ENCODE peak calls at places on chromosomes 12 and 14, in six cellular contexts. C, W, H, E, B and V are unnamed samples.

GRCh38 chr14:89540009-89540829 is 123.2 kb upstream of the FOXN3 start:
- DNase-seq in W (no peak), C (no peak), H (no peak), B (no peak), E (no peak), V (no peak)

GRCh38 chr14:70698288-70698687 is 56.6 kb downstream of the TTC9 start:
- DNase-seq in E (no peak), B (no peak), W (peak), C (no peak), H (no peak), V (no peak)

GRCh38 chr12:19964549-19964948 is 403.8 kb upstream of the PDE3A start:
- DNase-seq in B (no peak), W (no peak), C (no peak), E (no peak), H (no peak), V (no peak)

GRCh38 chr14:61322799-61323290 is 1.5 kb downstream of the PRKCH start:
- DNase-seq in W (no peak), H (peak), E (no peak), C (no peak), B (no peak), V (no peak)

GRCh38 chr12:107130830-107131760 is 37.7 kb upstream of the CRY1 start:
- DNase-seq in W (no peak), B (peak), E (no peak), H (no peak), C (no peak), V (no peak)

GRCh38 chr14:100529561-100530031 is 57.6 kb downstream of the BEGAIN start:
- DNase-seq in H (no peak), B (no peak), C (no peak), W (peak), E (peak), V (no peak)

GRCh38 chr12:55847033-55847432 is 4.3 kb upstream of the MMP19 start:
- DNase-seq in H (no peak), E (no peak), W (peak), B (no peak), C (no peak), V (no peak)

GRCh38 chr12:32148372-32148771 is 41.7 kb downstream of the BICD1 start:
- DNase-seq in E (no peak), B (no peak), C (no peak), H (no peak), W (no peak), V (no peak)

GRCh38 chr12:11763760-11764520 is 114.5 kb downstream of the ETV6 start:
- DNase-seq in E (no peak), W (no peak), H (no peak), C (no peak), B (no peak), V (peak)

GRCh38 chr12:82474798-82475184 is 116.5 kb downstream of the METTL25 start:
- DNase-seq in C (no peak), W (no peak), E (no peak), H (no peak), B (no peak), V (no peak)

GRCh38 chr12:121219353-121219986 is 9.5 kb downstream of the P2RX4 start:
- DNase-seq in W (no peak), E (no peak), C (no peak), B (no peak), H (no peak), V (no peak)

GRCh38 chr12:106082216-106083175 is 56.3 kb downstream of the NUAK1 start:
- DNase-seq in E (no peak), B (no peak), H (no peak), C (no peak), W (no peak), V (no peak)

GRCh38 chr12:27779416-27779815 is 617 bp upstream of the KLHL42 start:
- DNase-seq in C (peak), B (peak), H (peak), E (no peak), W (peak), V (no peak)

GRCh38 chr14:94113908-94114588 is 3.5 kb downstream of the IFI27 start:
- DNase-seq in B (no peak), W (no peak), H (no peak), C (no peak), E (no peak), V (no peak)

GRCh38 chr12:44628180-44628579 is 247.9 kb downstream of the NELL2 start:
- DNase-seq in W (no peak), E (no peak), H (no peak), C (no peak), B (no peak), V (no peak)

GRCh38 chr14:23183479-23183878 is at the start of gene SLC7A8:
- DNase-seq in E (peak), B (peak), H (peak), C (no peak), W (peak), V (no peak)

GRCh38 chr12:105382771-105383632 is 52.5 kb downstream of the C12orf75 start:
- DNase-seq in H (peak), B (peak), W (peak), C (peak), E (no peak), V (peak)

GRCh38 chr12:3216726-3217682 is 139.8 kb downstream of the TSPAN9 start:
- DNase-seq in W (peak), E (no peak), B (no peak), C (no peak), H (no peak), V (no peak)

GRCh38 chr12:128644664-128645296 is 179.0 kb downstream of the SLC15A4 start:
- DNase-seq in E (peak), W (no peak), H (peak), C (peak), B (peak), V (no peak)

GRCh38 chr12:13203028-13203922 is 6.7 kb downstream of the EMP1 start:
- DNase-seq in C (no peak), H (peak), E (no peak), B (no peak), W (peak), V (no peak)

GRCh38 chr12:115609356-115609755 is 668.1 kb downstream of the MED13L start:
- DNase-seq in H (no peak), B (no peak), C (no peak), E (no peak), W (no peak), V (no peak)

GRCh38 chr12:42240131-42240750 is 2.2 kb upstream of the YAF2 start:
- DNase-seq in E (no peak), C (no peak), B (no peak), W (no peak), H (peak), V (no peak)

GRCh38 chr12:101459642-101460346 is 15.3 kb upstream of the SPIC start:
- DNase-seq in E (no peak), C (no peak), W (no peak), B (no peak), H (peak), V (no peak)

GRCh38 chr14:105168496-105168978 is at the start of gene JAG2:
- DNase-seq in H (no peak), E (peak), W (peak), C (no peak), B (peak), V (no peak)

GRCh38 chr12:122394626-122395194 is 27.8 kb downstream of the CLIP1 start:
- DNase-seq in B (no peak), W (peak), C (no peak), E (no peak), H (no peak), V (no peak)

GRCh38 chr12:83985068-83985467 is 927.5 kb downstream of the SLC6A15 start:
- DNase-seq in H (no peak), B (no peak), E (no peak), W (no peak), C (no peak), V (no peak)

GRCh38 chr12:126347421-126347820 is 1282.2 kb downstream of the AACS start:
- DNase-seq in C (no peak), E (no peak), B (no peak), H (peak), W (no peak), V (no peak)